ENCODE peak calls at places on chromosomes 3 and 15, in nine cellular contexts. E is upper lobe of right lung; I is CD8-positive, alpha-beta T cell; J is transverse colon; O is tibial artery; W is lower lobe of right lung; Y is K562; N is endodermal cell; C is heart right ventricle. S is an unnamed sample.

GRCh38 chr3:107372506-107372905 is 4.7 kb upstream of the CCDC54 start:
- DNase-seq in E (no peak), I (no peak), J (no peak), O (no peak), W (no peak), Y (no peak), N (no peak), C (no peak), S (no peak)

GRCh38 chr3:64939747-64940450 is 252.1 kb upstream of the ADAMTS9 start:
- DNase-seq in E (no peak), I (no peak), J (no peak), O (no peak), W (no peak), Y (no peak), N (no peak), C (no peak), S (no peak)

GRCh38 chr3:78163379-78163778 is 1123.5 kb downstream of the ROBO2 start:
- DNase-seq in E (no peak), I (no peak), J (no peak), O (no peak), W (no peak), Y (no peak), N (peak; percentile 53), C (no peak), S (no peak)

GRCh38 chr3:23264413-23264812 is 61.3 kb downstream of the UBE2E2 start:
- DNase-seq in E (no peak), I (no peak), J (no peak), O (no peak), W (no peak), Y (no peak), N (no peak), C (no peak), S (no peak)

GRCh38 chr3:42749753-42750231 is 23.3 kb downstream of the CCDC13 start:
- DNase-seq in E (no peak), I (no peak), J (no peak), O (peak; percentile 35), W (no peak), Y (peak; percentile 72), N (peak; percentile 85), C (no peak), S (no peak)

GRCh38 chr3:178289544-178290160 is 246.6 kb upstream of the KCNMB2 start:
- DNase-seq in E (no peak), I (no peak), J (no peak), O (peak; percentile 32), W (no peak), Y (no peak), N (no peak), C (peak; percentile 27), S (no peak)

GRCh38 chr3:48420561-48420960 is 9.3 kb downstream of the PLXNB1 start:
- DNase-seq in E (no peak), I (no peak), J (no peak), O (no peak), W (no peak), Y (no peak), N (no peak), C (no peak), S (no peak)

GRCh38 chr3:52046186-52046913 is 10.0 kb downstream of the DUSP7 start:
- DNase-seq in E (no peak), I (no peak), J (no peak), O (peak; percentile 80), W (no peak), Y (no peak), N (no peak), C (peak; percentile 29), S (no peak)

GRCh38 chr15:49831206-49831965 is 210.5 kb downstream of the DTWD1 start:
- DNase-seq in E (no peak), I (no peak), J (no peak), O (peak; percentile 63), W (no peak), Y (no peak), N (no peak), C (peak; percentile 44), S (no peak)

GRCh38 chr3:40765884-40766283 is 241.1 kb downstream of the ZNF621 start:
- DNase-seq in E (no peak), I (no peak), J (no peak), O (peak; percentile 31), W (no peak), Y (no peak), N (no peak), C (peak; percentile 16), S (no peak)

GRCh38 chr15:45126535-45127158 is 3.0 kb downstream of the DUOXA1 start:
- DNase-seq in E (peak; percentile 3), I (peak; percentile 36), J (no peak), O (no peak), W (peak; percentile 14), Y (peak; percentile 39), N (peak; percentile 62), C (no peak), S (peak; percentile 53)

GRCh38 chr15:62739507-62739906 is 303.0 kb upstream of the TPM1 start:
- DNase-seq in E (no peak), I (no peak), J (no peak), O (no peak), W (no peak), Y (no peak), N (no peak), C (no peak), S (no peak)

GRCh38 chr15:74234598-74234875 is 1.6 kb upstream of the CCDC33 start:
- DNase-seq in E (no peak), I (no peak), J (no peak), O (no peak), W (no peak), Y (no peak), N (no peak), C (no peak), S (no peak)

GRCh38 chr15:61216519-61216918 is 12.6 kb downstream of the RORA start:
- DNase-seq in E (no peak), I (no peak), J (no peak), O (no peak), W (no peak), Y (no peak), N (peak; percentile 79), C (no peak), S (peak; percentile 57)

GRCh38 chr3:192372001-192372400 is 355.3 kb downstream of the FGF12 start:
- DNase-seq in E (no peak), I (no peak), J (no peak), O (no peak), W (no peak), Y (no peak), N (no peak), C (no peak), S (no peak)

GRCh38 chr3:138441742-138442141 is 7.3 kb downstream of the ESYT3 start:
- DNase-seq in E (no peak), I (no peak), J (no peak), O (no peak), W (no peak), Y (no peak), N (peak; percentile 56), C (no peak), S (no peak)

GRCh38 chr3:163946785-163947184 is 1131.5 kb downstream of the SI start:
- DNase-seq in E (no peak), I (no peak), J (no peak), O (no peak), W (no peak), Y (no peak), N (no peak), C (no peak), S (no peak)

GRCh38 chr3:14521611-14522010 is 18.5 kb downstream of the GRIP2 start:
- DNase-seq in E (peak; percentile 38), I (no peak), J (no peak), O (no peak), W (peak; percentile 31), Y (no peak), N (peak; percentile 36), C (no peak), S (peak; percentile 6)

GRCh38 chr15:66735909-66736305 is 33.9 kb downstream of the SMAD6 start:
- DNase-seq in E (peak; percentile 52), I (no peak), J (no peak), O (no peak), W (no peak), Y (no peak), N (no peak), C (no peak), S (no peak)
- H3K27ac ChIP-seq in E (no peak overlapping the region), I (no peak overlapping the region), J (no peak overlapping the region), O (peak overlapping the region; percentile 74), W (no peak overlapping the region), Y (no peak overlapping the region), N (no peak overlapping the region), C (peak overlapping the region; percentile 42), S (no peak overlapping the region)

GRCh38 chr15:25065286-25065685 is 110.5 kb downstream of the SNRPN start:
- DNase-seq in E (no peak), I (no peak), J (no peak), O (no peak), W (no peak), Y (no peak), N (no peak), C (no peak), S (no peak)
- H3K9me3 ChIP-seq in E (peaks cover 100% of the 10 kb centered on the region), I (peaks cover 99% of the 10 kb centered on the region), J (peaks cover 79% of the 10 kb centered on the region), O (peaks cover 100% of the 10 kb centered on the region), W (peaks cover 100% of the 10 kb centered on the region), Y (no peaks in the 10 kb centered on the region), N (peaks cover 100% of the 10 kb centered on the region), C (peaks cover 100% of the 10 kb centered on the region), S (peaks cover 93% of the 10 kb centered on the region)

GRCh38 chr15:57234156-57234555 is 142.1 kb upstream of the CGNL1 start:
- DNase-seq in E (no peak), I (no peak), J (no peak), O (no peak), W (no peak), Y (no peak), N (no peak), C (no peak), S (no peak)

GRCh38 chr15:57236561-57237281 is 139.6 kb upstream of the CGNL1 start:
- DNase-seq in E (no peak), I (no peak), J (no peak), O (no peak), W (no peak), Y (no peak), N (no peak), C (no peak), S (no peak)

GRCh38 chr15:57237282-57237642 is 139.0 kb upstream of the CGNL1 start:
- DNase-seq in E (no peak), I (no peak), J (no peak), O (no peak), W (no peak), Y (no peak), N (no peak), C (no peak), S (no peak)

GRCh38 chr15:57235865-57236264 is 140.4 kb upstream of the CGNL1 start:
- DNase-seq in E (no peak), I (no peak), J (no peak), O (no peak), W (no peak), Y (peak; percentile 32), N (no peak), C (no peak), S (no peak)

GRCh38 chr15:57235186-57235585 is 141.1 kb upstream of the CGNL1 start:
- DNase-seq in E (no peak), I (no peak), J (no peak), O (no peak), W (no peak), Y (no peak), N (no peak), C (no peak), S (no peak)
- H3K27ac ChIP-seq in E (no peak overlapping the region), I (no peak overlapping the region), J (no peak overlapping the region), O (no peak overlapping the region), W (no peak overlapping the region), Y (no peak overlapping the region), N (peak overlapping the region; percentile 96), C (no peak overlapping the region), S (no peak overlapping the region)

DNA sequence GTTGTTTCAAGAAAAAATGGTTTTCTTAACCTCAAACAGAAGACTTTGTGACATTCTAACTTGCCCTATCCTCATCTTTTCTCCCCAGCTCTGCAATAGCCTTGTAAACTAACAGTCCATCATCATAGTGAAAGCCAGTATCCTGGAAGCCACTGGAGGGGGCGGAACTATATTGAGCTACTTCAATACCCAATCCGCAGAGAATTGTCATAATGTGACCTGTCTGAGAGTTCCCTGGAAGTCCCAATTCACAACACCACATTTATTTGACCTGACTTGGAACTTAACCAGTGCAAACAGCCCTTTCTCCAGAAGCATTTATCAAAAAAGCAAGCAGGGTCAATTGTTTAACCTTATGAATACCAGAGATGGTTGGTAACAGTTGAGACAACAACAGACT is 747.6 kb upstream of the GRM7 start:
- DNase-seq in E (no peak), I (no peak), J (no peak), O (no peak), W (no peak), Y (no peak), N (no peak), C (no peak), S (no peak)
- H3K9me3 ChIP-seq in E (no peaks in the 10 kb centered on the region), I (no peaks in the 10 kb centered on the region), J (no peaks in the 10 kb centered on the region), O (no peaks in the 10 kb centered on the region), W (no peaks in the 10 kb centered on the region), Y (no peaks in the 10 kb centered on the region), N (no peaks in the 10 kb centered on the region), C (no peaks in the 10 kb centered on the region), S (no peaks in the 10 kb centered on the region)